ENCODE peak calls at places on chromosomes 1 and 21, in eight cellular contexts. H is ovary; N is T-helper 17 cell; D is IMR-90; U is body of pancreas; P is effector CD4-positive, alpha-beta T cell; T is lung; L is endothelial cell. O is an unnamed sample.

GRCh38 chr1:65939187-65939586 is 146.5 kb downstream of the PDE4B start:
- DNase-seq in T (no peak), D (no peak), P (no peak), L (no peak), N (no peak), H (no peak), U (no peak), O (no peak)

GRCh38 chr1:1529321-1529720 is 11.1 kb downstream of the TMEM240 start:
- DNase-seq in P (no peak), U (no peak), T (no peak), N (no peak), H (no peak), L (no peak), D (no peak), O (no peak)

GRCh38 chr1:194442911-194443310 is 1256.5 kb upstream of the B3GALT2 start:
- DNase-seq in D (no peak), U (no peak), P (no peak), H (no peak), L (no peak), N (no peak), T (no peak), O (no peak)

GRCh38 chr1:161863549-161863948 is 97.4 kb downstream of the ATF6 start:
- DNase-seq in U (no peak), D (peak), N (no peak), H (no peak), T (no peak), P (no peak), L (no peak), O (no peak)

GRCh38 chr1:211229365-211229759 is 29.8 kb upstream of the RCOR3 start:
- DNase-seq in U (no peak), T (no peak), D (no peak), P (no peak), L (no peak), N (no peak), H (no peak), O (no peak)

GRCh38 chr1:236289492-236290131 is 7.9 kb upstream of the ERO1B start:
- DNase-seq in D (no peak), P (no peak), N (no peak), H (no peak), U (no peak), L (no peak), T (no peak), O (no peak)

GRCh38 chr1:99544328-99544727 is 101.6 kb upstream of the PALMD start:
- DNase-seq in U (no peak), L (no peak), H (no peak), T (no peak), N (no peak), D (peak), P (no peak), O (peak)

GRCh38 chr1:172588296-172589291 is 55.6 kb downstream of the SUCO start:
- DNase-seq in U (no peak), D (peak), N (no peak), P (no peak), T (no peak), L (no peak), H (no peak), O (peak)

GRCh38 chr1:26278303-26278702 is 1.6 kb upstream of the SH3BGRL3 start:
- DNase-seq in L (no peak), D (peak), T (peak), N (no peak), P (no peak), U (no peak), H (no peak), O (peak)

GRCh38 chr1:93588955-93589354 is 92.7 kb downstream of the BCAR3 start:
- DNase-seq in U (no peak), H (no peak), L (no peak), P (no peak), T (no peak), D (no peak), N (no peak), O (no peak)

GRCh38 chr21:44263221-44263671 is 1.5 kb upstream of the DNMT3L start:
- DNase-seq in T (no peak), N (no peak), D (no peak), L (no peak), U (no peak), P (no peak), H (peak), O (no peak)

GRCh38 chr1:104105466-104105865 is 355.8 kb downstream of the AMY1C start:
- DNase-seq in H (no peak), U (no peak), T (no peak), N (no peak), D (no peak), P (no peak), L (no peak), O (no peak)

GRCh38 chr1:23433122-23433521 is 8.6 kb upstream of the TCEA3 start:
- DNase-seq in L (no peak), U (no peak), T (no peak), H (peak), P (no peak), D (no peak), N (no peak), O (no peak)

GRCh38 chr1:147515046-147515869 is 26.0 kb upstream of the BCL9 start:
- DNase-seq in P (no peak), L (peak), H (no peak), T (peak), D (peak), U (peak), N (no peak), O (peak)

GRCh38 chr1:3986686-3987218 is 86.7 kb upstream of the C1orf174 start:
- DNase-seq in H (no peak), T (no peak), L (no peak), P (no peak), U (no peak), D (no peak), N (no peak), O (no peak)

GRCh38 chr21:43362306-43362927 is 64.5 kb downstream of the SIK1 start:
- DNase-seq in U (peak), H (peak), N (peak), L (peak), D (peak), P (peak), T (no peak), O (peak)

GRCh38 chr1:246632584-246633168 is 66.4 kb downstream of the CNST start:
- DNase-seq in L (no peak), H (no peak), U (no peak), N (no peak), P (no peak), T (no peak), D (peak), O (peak)

GRCh38 chr1:29960156-29960755 is 723.9 kb downstream of the PTPRU start:
- DNase-seq in T (no peak), H (no peak), N (no peak), L (no peak), P (no peak), D (no peak), U (no peak), O (no peak)

GRCh38 chr1:156103521-156103947 is 11.0 kb upstream of the LMNA start:
- DNase-seq in P (peak), D (peak), L (no peak), T (no peak), H (peak), U (no peak), N (no peak), O (no peak)

GRCh38 chr1:17198476-17199258 is 6.3 kb upstream of the PADI1 start:
- DNase-seq in P (no peak), H (peak), N (no peak), L (no peak), D (no peak), U (no peak), T (no peak), O (no peak)

GRCh38 chr21:37565530-37566223 is 199.1 kb downstream of the DYRK1A start:
- DNase-seq in H (no peak), L (no peak), P (no peak), U (no peak), N (no peak), T (no peak), D (peak), O (no peak)

GRCh38 chr1:212688338-212689047 is 11.1 kb downstream of the BATF3 start:
- DNase-seq in T (no peak), U (no peak), L (no peak), H (no peak), N (no peak), D (peak), P (no peak), O (no peak)

GRCh38 chr1:159172599-159173291 is 1.3 kb downstream of the CADM3 start:
- DNase-seq in L (no peak), D (no peak), T (no peak), H (no peak), P (no peak), N (no peak), U (no peak), O (no peak)

GRCh38 chr1:35594005-35594760 is 21.1 kb downstream of the TFAP2E start:
- DNase-seq in H (no peak), L (no peak), N (no peak), D (no peak), P (no peak), T (no peak), U (no peak), O (no peak)

GRCh38 chr1:196858811-196859210 is 29.0 kb upstream of the CFHR4 start:
- DNase-seq in U (no peak), T (no peak), D (no peak), P (no peak), L (no peak), N (no peak), H (no peak), O (no peak)

GRCh38 chr21:43778469-43779335 is 2.6 kb upstream of the CSTB start:
- DNase-seq in L (no peak), T (no peak), D (peak), N (no peak), U (no peak), H (no peak), P (no peak), O (peak)

GRCh38 chr1:199007423-199007822 is 368.6 kb downstream of the PTPRC start:
- DNase-seq in H (no peak), D (no peak), T (no peak), N (no peak), U (no peak), P (no peak), L (no peak), O (peak)

GRCh38 chr1:107940178-107940577 is 24.8 kb downstream of the VAV3 start:
- DNase-seq in P (no peak), D (no peak), H (no peak), T (no peak), U (no peak), L (no peak), N (no peak), O (no peak)

GRCh38 chr1:36571106-36571505 is 88.4 kb upstream of the CSF3R start:
- DNase-seq in T (no peak), N (no peak), H (no peak), U (no peak), P (no peak), D (no peak), L (no peak), O (no peak)

GRCh38 chr1:71785470-71785869 is 496.9 kb downstream of the NEGR1 start:
- DNase-seq in U (peak), D (no peak), T (no peak), H (no peak), L (no peak), N (no peak), P (no peak), O (no peak)

GRCh38 chr1:223429313-223429731 is 36.1 kb downstream of the CCDC185 start:
- DNase-seq in D (peak), T (no peak), L (no peak), P (no peak), U (no peak), N (no peak), H (no peak), O (peak)

GRCh38 chr1:231062500-231063270 is 22.6 kb upstream of the FAM89A start:
- DNase-seq in P (no peak), T (no peak), D (peak), U (no peak), N (no peak), L (no peak), H (no peak), O (no peak)

GRCh38 chr1:20207546-20207945 is 21.2 kb upstream of the PLA2G2C start:
- DNase-seq in D (no peak), U (no peak), H (no peak), P (no peak), L (no peak), T (no peak), N (no peak), O (peak)

GRCh38 chr1:162475089-162475488 is 22.5 kb upstream of the UHMK1 start:
- DNase-seq in T (no peak), D (no peak), P (no peak), U (no peak), H (no peak), N (no peak), L (no peak), O (no peak)